ENCODE peak calls at places on chromosomes 6 and 20, in four cellular contexts. V, N, M and Y are unnamed samples.
A peak's percentile ranks its signal among the peaks of the same experiment; 100 is the strongest.

GRCh38 chr6:2183235-2183634 is 62.2 kb downstream of the GMDS start:
- DNase-seq in V (no peak), N (no peak), M (no peak), Y (no peak)

GRCh38 chr6:149102324-149102723 is 215.2 kb upstream of the TAB2 start:
- DNase-seq in V (no peak), N (no peak), M (no peak), Y (no peak)

GRCh38 chr6:127516676-127517273 is 2.4 kb downstream of the MTCL3 start:
- DNase-seq in V (peak; percentile 73), N (no peak), M (no peak), Y (no peak)

GRCh38 chr6:31652925-31653724 is 664 bp upstream of the BAG6 start:
- DNase-seq in V (no peak), N (peak; percentile 96), M (peak; percentile 89), Y (peak; percentile 74)

GRCh38 chr20:43065299-43065698 is 124.4 kb downstream of the PTPRT start:
- DNase-seq in V (no peak), N (no peak), M (no peak), Y (no peak)

GRCh38 chr6:10030942-10031537 is 383.8 kb downstream of the TFAP2A start:
- DNase-seq in V (no peak), N (no peak), M (no peak), Y (no peak)

GRCh38 chr6:30548375-30548774 is 7.9 kb downstream of the GNL1 start:
- DNase-seq in V (no peak), N (peak; percentile 53), M (no peak), Y (no peak)

GRCh38 chr6:155256122-155256795 is 7.6 kb upstream of the CLDN20 start:
- DNase-seq in V (no peak), N (no peak), M (no peak), Y (no peak)

GRCh38 chr20:18717062-18717461 is 96.5 kb upstream of the SCP2D1 start:
- DNase-seq in V (no peak), N (no peak), M (no peak), Y (no peak)

GRCh38 chr6:47655719-47656595 is 42.4 kb upstream of the ADGRF4 start:
- DNase-seq in V (peak; percentile 40), N (no peak), M (no peak), Y (no peak)

GRCh38 chr6:121965739-121966138 is 433.7 kb upstream of the HSF2 start:
- DNase-seq in V (no peak), N (no peak), M (no peak), Y (no peak)

GRCh38 chr20:45938727-45939438 is 4.4 kb downstream of the PCIF1 start:
- DNase-seq in V (no peak), N (no peak), M (no peak), Y (no peak)

GRCh38 chr6:2589171-2589661 is 161.5 kb downstream of the MYLK4 start:
- DNase-seq in V (no peak), N (no peak), M (no peak), Y (no peak)

GRCh38 chr6:52574709-52575489 is 2.0 kb downstream of the TRAM2 start:
- DNase-seq in V (no peak), N (peak; percentile 82), M (no peak), Y (no peak)

GRCh38 chr20:44218441-44218840 is 7.9 kb upstream of the OSER1 start:
- DNase-seq in V (no peak), N (no peak), M (no peak), Y (no peak)

DNA sequence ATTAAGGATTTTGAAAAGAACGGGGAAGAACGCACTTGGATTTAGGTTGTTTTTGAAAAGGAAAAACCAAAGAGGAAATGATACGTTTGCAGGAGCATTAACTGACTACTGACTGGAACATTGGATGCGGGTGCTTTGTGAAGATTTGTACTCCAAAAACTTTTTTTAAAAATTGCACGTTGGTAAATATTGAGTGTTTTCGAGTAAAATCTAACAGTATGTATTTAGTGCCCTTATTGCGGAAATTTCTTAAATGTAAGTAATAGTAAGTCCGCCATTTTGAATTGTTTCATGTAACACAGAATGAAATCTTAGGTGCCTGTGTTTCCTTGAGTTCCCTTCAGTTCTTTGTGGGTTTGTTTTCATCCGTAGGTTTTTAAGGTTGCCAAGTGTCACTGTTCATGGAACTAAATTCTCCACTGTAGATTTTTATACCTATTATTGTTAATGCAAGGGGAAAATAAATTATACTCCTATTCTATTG is 15.2 kb upstream of the LIN28B start:
- DNase-seq in V (no peak), N (no peak), M (no peak), Y (no peak)
- TF ChIP-seq CTCF in V (no peak), N (no peak), M (no peak), Y (no peak)

DNA sequence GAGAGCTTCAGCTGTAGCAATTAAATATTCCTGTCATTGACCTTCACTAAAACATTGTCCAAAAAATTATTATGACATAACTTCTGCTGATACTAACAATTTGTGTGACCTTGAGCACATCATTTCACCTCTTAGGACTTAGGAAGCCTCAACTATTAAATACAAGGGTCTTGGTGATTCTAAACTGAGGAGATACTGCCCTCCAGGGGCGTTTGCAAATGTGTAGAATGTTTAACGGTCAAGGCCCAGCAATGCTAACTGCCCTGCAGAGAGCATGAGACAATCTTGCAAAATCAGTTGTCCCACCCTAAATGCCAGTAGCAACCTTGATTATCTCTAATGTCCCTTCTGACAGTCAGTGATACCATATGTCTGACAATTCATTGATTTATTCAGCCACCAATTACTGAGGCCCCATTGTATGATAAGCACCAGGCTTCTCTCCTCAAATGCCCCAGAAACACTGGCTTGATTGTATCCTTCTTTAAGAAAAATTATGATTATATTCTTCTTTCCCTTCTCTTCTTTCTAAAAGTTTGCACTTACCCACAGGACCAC is 284.1 kb upstream of the PLN start:
- DNase-seq in V (peak; percentile 37), N (no peak), M (no peak), Y (no peak)
- TF ChIP-seq CTCF in V (peak; percentile 42), N (no peak), M (no peak), Y (no peak)

GRCh38 chr6:36130672-36131516 is 581 bp downstream of the MAPK13 start:
- DNase-seq in V (no peak), N (peak; percentile 68), M (peak; percentile 63), Y (no peak)
- TF ChIP-seq CTCF in V (no peak), N (peak; percentile 7), M (peak; percentile 12), Y (no peak)

GRCh38 chr6:6503186-6503585 is 85.3 kb upstream of the LY86 start:
- DNase-seq in V (no peak), N (no peak), M (no peak), Y (no peak)

GRCh38 chr6:6508603-6509002 is 79.9 kb upstream of the LY86 start:
- DNase-seq in V (no peak), N (no peak), M (no peak), Y (no peak)

GRCh38 chr6:6509304-6509703 is 79.2 kb upstream of the LY86 start:
- DNase-seq in V (no peak), N (no peak), M (no peak), Y (no peak)

DNA sequence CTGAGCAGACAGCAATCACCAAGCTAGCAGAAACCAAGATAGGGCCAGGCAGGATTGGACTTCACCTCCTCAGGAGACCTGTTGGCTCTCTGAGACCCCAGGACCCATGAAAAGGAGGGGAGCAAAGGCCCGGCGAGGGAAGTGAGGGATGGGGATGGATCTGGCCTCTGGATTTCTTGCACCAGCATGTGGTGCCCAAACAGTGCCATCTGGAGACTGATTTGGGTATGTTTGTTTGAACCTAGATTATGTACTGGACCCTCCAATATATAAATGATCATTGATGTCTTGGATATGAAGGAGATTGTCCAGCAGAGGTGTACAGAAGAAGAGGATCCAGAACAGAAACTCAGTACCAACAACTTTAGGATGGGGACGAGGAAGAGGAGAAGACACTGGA is 83.4 kb upstream of the LY86 start:
- DNase-seq in V (no peak), N (no peak), M (no peak), Y (no peak)
- TF ChIP-seq CTCF in V (no peak), N (no peak), M (no peak), Y (no peak)

GRCh38 chr6:120147218-120147871 is 797.8 kb upstream of the MAN1A1 start:
- DNase-seq in V (no peak), N (no peak), M (no peak), Y (no peak)
- TF ChIP-seq CTCF in V (peak; percentile 8), N (no peak), M (no peak), Y (no peak)

GRCh38 chr6:163457637-163458561 is 43.4 kb downstream of the QKI start:
- DNase-seq in V (peak; percentile 90), N (peak; percentile 65), M (no peak), Y (no peak)
- TF ChIP-seq CTCF in V (no peak), N (no peak), M (no peak), Y (no peak)

GRCh38 chr6:135410856-135411255 is 86.7 kb downstream of the AHI1 start:
- DNase-seq in V (no peak), N (no peak), M (no peak), Y (no peak)

GRCh38 chr6:135411849-135412248 is 85.7 kb downstream of the AHI1 start:
- DNase-seq in V (no peak), N (no peak), M (no peak), Y (no peak)

GRCh38 chr6:135411339-135411738 is 86.2 kb downstream of the AHI1 start:
- DNase-seq in V (no peak), N (no peak), M (no peak), Y (no peak)
- TF ChIP-seq CTCF in V (peak; percentile 24), N (no peak), M (no peak), Y (no peak)

GRCh38 chr20:5859611-5860010 is 90.7 kb downstream of the TRMT6 start:
- DNase-seq in V (no peak), N (no peak), M (no peak), Y (no peak)
- TF ChIP-seq CTCF in V (no peak), N (no peak), M (no peak), Y (no peak)

GRCh38 chr6:27375613-27376079 is 12.9 kb upstream of the ZNF391 start:
- DNase-seq in V (peak; percentile 0), N (no peak), M (no peak), Y (no peak)
- TF ChIP-seq CTCF in V (no peak), N (no peak), M (no peak), Y (no peak)